ENCODE peak calls at places on chromosomes 5 and 9, in four cellular contexts. B is GM12878, O is HepG2, A is A549. E is an unnamed sample.

GRCh38 chr9:134493471-134494272 is 147.9 kb upstream of the COL5A1 start:
- DNase-seq in B (no peak), O (no peak), A (no peak), E (no peak)

GRCh38 chr9:101478906-101479305 is 43.3 kb upstream of the ALDOB start:
- DNase-seq in A (no peak), O (no peak), B (no peak), E (no peak)

GRCh38 chr5:12793373-12793772 is 889.1 kb upstream of the CTNND2 start:
- DNase-seq in O (no peak), B (no peak), A (no peak), E (no peak)

GRCh38 chr9:125815568-125815967 is 68.4 kb downstream of the PBX3 start:
- DNase-seq in B (no peak), O (no peak), A (no peak), E (no peak)

GRCh38 chr5:109844148-109844547 is 154.4 kb downstream of the MAN2A1 start:
- DNase-seq in A (peak), B (no peak), O (no peak), E (no peak)

GRCh38 chr5:38212307-38212706 is 46.1 kb upstream of the EGFLAM start:
- DNase-seq in O (no peak), A (no peak), B (no peak), E (no peak)

GRCh38 chr5:157283434-157283833 is 17.5 kb downstream of the CYFIP2 start:
- DNase-seq in A (no peak), B (peak), O (no peak), E (no peak)

GRCh38 chr5:131466171-131466766 is 168.8 kb downstream of the RAPGEF6 start:
- DNase-seq in A (no peak), O (no peak), B (no peak), E (no peak)

GRCh38 chr9:33453286-33453882 is 6.0 kb upstream of the AQP3 start:
- DNase-seq in O (no peak), A (no peak), B (no peak), E (no peak)

GRCh38 chr9:97293207-97293721 is 14.2 kb upstream of the CCDC180 start:
- DNase-seq in B (no peak), O (peak), A (no peak), E (no peak)

GRCh38 chr5:136594416-136594815 is 229.1 kb upstream of the TRPC7 start:
- DNase-seq in B (no peak), O (no peak), A (no peak), E (no peak)

GRCh38 chr9:124758691-124759090 is 12.4 kb downstream of the NR6A1 start:
- DNase-seq in A (no peak), B (no peak), O (no peak), E (no peak)

GRCh38 chr5:35672995-35673394 is 55.3 kb downstream of the SPEF2 start:
- DNase-seq in B (no peak), A (no peak), O (no peak), E (no peak)

GRCh38 chr9:137286980-137287383 is 9.5 kb downstream of the TOR4A start:
- DNase-seq in B (no peak), O (peak), A (peak), E (peak)

GRCh38 chr9:3675964-3676363 is 150.2 kb upstream of the RFX3 start:
- DNase-seq in A (no peak), B (no peak), O (no peak), E (peak)

GRCh38 chr9:121985792-121986494 is 107.2 kb downstream of the TTLL11 start:
- DNase-seq in A (no peak), O (no peak), B (no peak), E (no peak)

GRCh38 chr5:150335778-150336177 is 21.7 kb upstream of the TCOF1 start:
- DNase-seq in O (no peak), A (no peak), B (no peak), E (no peak)

GRCh38 chr9:21252727-21253547 is 13.1 kb upstream of the IFNA14 start:
- DNase-seq in A (peak), O (peak), B (no peak), E (peak)

GRCh38 chr9:85715587-85715986 is 26.2 kb downstream of the AGTPBP1 start:
- DNase-seq in B (peak), O (no peak), A (no peak), E (no peak)

GRCh38 chr5:33441241-33441844 is 578 bp downstream of the TARS1 start:
- DNase-seq in A (peak), B (peak), O (peak), E (peak)

GRCh38 chr5:155746340-155747038 is 580.5 kb upstream of the SGCD start:
- DNase-seq in B (no peak), O (no peak), A (no peak), E (no peak)

GRCh38 chr5:151595411-151595826 is 4.3 kb upstream of the FAT2 start:
- DNase-seq in O (no peak), A (no peak), B (no peak), E (no peak)

GRCh38 chr5:33524476-33524875 is 83.7 kb downstream of the TARS1 start:
- DNase-seq in O (no peak), B (no peak), A (no peak), E (no peak)

GRCh38 chr9:108755979-108756378 is 99.8 kb downstream of the ACTL7B start:
- DNase-seq in O (no peak), A (no peak), B (peak), E (no peak)

GRCh38 chr5:94355817-94356216 is 262.6 kb downstream of the KIAA0825 start:
- DNase-seq in A (no peak), O (no peak), B (no peak), E (no peak)
- H3K27ac ChIP-seq in A (no peak), O (no peak), B (no peak), E (no peak)

DNA sequence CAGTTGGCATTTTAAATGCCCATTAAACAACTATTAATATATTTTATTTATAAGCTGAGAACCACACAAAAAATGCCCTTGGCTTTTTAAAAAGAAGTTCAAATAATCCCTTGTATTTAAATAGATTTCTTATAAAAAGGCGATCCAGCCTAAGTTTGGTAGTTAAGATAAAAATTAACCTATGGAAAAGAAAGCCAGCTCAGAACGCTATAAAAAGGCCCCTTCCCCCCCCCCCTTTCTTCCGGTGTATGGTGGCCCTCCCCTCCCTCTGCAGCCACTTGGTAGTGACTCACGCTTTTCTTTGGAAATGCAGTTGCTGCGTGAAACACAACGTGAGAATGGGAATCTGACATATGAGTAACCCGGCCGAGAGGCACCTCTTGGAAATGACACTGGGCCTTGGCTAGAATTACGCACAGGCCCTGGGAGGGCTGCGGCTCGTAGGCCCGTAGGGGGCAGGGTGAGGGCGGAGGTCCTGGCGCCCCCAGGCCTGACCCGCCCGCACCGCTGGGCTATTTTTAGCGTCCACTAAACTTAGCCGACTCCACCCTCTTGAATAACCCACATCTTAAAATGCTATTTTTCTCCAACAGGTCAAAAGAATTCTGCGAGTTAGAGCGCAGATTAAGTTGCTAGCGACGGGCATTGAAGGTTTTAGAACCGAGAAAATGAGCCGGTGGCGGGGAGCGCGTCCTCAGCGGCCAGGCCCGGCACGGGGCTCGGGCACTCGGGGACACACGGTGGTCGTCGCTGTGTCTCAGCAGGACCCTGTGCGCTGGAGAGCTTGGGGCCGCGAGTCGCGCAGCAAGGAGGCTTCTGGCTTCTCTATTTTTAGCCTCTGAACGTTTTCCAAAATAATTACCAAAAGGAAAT is 168.7 kb downstream of the AUH start:
- DNase-seq in B (no peak), A (peak), O (peak), E (peak)
- TF ChIP-seq PBX3 in B (no peak), A (peak), O (no peak), E (peak)

DNA sequence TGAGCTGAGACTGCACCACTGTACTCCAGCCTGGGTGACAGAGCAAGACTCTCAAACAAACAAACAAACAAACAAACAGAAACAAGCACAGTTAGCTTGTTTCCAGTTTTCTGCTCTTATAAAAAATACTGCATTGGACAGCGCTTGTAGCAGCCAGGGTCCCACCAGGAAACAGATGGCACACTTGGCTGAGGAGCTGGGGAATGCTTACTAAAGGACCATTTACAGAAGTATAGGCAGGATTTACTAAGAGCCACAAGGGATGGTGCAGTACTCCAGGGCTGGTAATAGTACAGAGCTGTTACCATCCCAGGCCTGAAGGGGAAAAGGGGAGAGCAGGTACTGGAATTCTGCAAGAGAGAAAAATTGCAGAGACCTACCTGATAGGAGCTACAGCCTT is 5.2 kb upstream of the ANKS6 start:
- DNase-seq in A (no peak), B (no peak), O (no peak), E (no peak)
- H3K27ac ChIP-seq in A (no peak), B (no peak), O (no peak), E (no peak)

DNA sequence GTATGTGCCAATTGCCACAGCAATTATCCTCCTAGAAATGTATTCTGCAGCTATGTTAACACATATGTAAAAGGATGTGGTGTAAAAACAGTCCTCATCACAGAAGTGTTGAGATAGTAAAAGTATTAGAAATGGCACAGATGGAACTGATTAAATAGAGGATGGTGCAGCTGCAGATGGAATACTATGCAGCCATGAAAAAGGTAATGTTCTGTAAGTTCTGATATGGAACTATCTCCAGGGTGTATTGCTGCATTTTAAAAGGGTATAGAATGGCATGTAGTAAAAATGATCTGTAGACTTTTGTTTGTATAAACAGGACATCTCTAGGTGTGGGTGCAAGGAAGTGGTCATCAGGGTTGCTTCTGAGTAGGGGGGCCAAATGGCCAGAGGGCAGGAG is 63.0 kb upstream of the PHYKPL start:
- DNase-seq in B (no peak), A (no peak), O (no peak), E (no peak)
- TF ChIP-seq PBX3 in B (no peak), A (no peak), O (no peak), E (no peak)

DNA sequence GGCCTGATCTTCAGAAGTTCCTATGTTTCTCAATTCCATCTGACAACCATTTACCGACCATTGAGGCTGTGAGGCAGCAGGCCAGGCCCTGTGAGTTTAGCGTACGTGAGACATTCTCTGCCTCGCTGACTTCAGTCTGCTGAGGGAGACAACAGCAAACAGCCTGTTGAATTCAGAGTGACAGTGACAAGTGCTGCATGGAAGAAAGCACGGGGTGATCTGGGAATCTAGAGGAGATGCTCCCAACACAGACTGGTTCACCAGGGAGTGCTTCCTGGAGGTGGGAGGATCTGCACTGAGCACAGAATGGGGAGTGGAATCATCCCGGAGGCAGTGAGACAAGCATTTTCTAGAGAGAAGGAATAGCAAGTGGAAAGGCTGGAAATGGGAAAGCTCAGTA is 10.0 kb upstream of the DDX41 start:
- DNase-seq in A (no peak), O (no peak), B (no peak), E (no peak)
- H3K27ac ChIP-seq in A (no peak), O (no peak), B (no peak), E (no peak)